ENCODE peak calls at places on chromosome 12, in seven cellular contexts. E is neural progenitor cell; N is IMR-90; V is HuH-7.5; S is stimulated activated CD4-positive, alpha-beta T cell treated with anti-CD3 and anti-CD28 coated beads, Interleukin-1b, Interleukin-23, amount 100 ng/mL, for 48 hours; J is AG20443; D is PC-3. B is an unnamed sample.

GRCh38 chr12:5514016-5514415 is 82.1 kb downstream of the NTF3 start:
- DNase-seq in E (no peak), N (no peak), V (no peak), S (no peak), J (no peak), D (no peak), B (no peak)

GRCh38 chr12:52630609-52631200 is 12.3 kb upstream of the KRT73 start:
- DNase-seq in E (no peak), N (no peak), V (no peak), S (no peak), J (no peak), D (no peak), B (no peak)

GRCh38 chr12:132955094-132955932 is 793 bp downstream of the ZNF605 start:
- DNase-seq in E (peak), N (peak), V (peak), S (peak), J (peak), D (peak), B (peak)

GRCh38 chr12:13474381-13474780 is 277.9 kb downstream of the EMP1 start:
- DNase-seq in E (no peak), N (no peak), V (no peak), S (no peak), J (no peak), D (no peak), B (no peak)

GRCh38 chr12:57579677-57580465 is 11.1 kb upstream of the PIP4K2C start:
- DNase-seq in E (no peak), N (peak), V (no peak), S (no peak), J (no peak), D (peak), B (no peak)

GRCh38 chr12:62712561-62712960 is 222.4 kb downstream of the PPM1H start:
- DNase-seq in E (no peak), N (no peak), V (no peak), S (no peak), J (no peak), D (no peak), B (no peak)

GRCh38 chr12:75489613-75490210 is 9.2 kb downstream of the GLIPR1 start:
- DNase-seq in E (no peak), N (peak), V (no peak), S (peak), J (peak), D (peak), B (no peak)

GRCh38 chr12:51077930-51078329 is 5.5 kb downstream of the CSRNP2 start:
- DNase-seq in E (no peak), N (peak), V (no peak), S (no peak), J (peak), D (no peak), B (no peak)

GRCh38 chr12:120711411-120711810 is 1.2 kb downstream of the UNC119B start:
- DNase-seq in E (peak), N (no peak), V (no peak), S (no peak), J (no peak), D (no peak), B (peak)

GRCh38 chr12:67720383-67720856 is 71.9 kb downstream of the DYRK2 start:
- DNase-seq in E (no peak), N (peak), V (no peak), S (no peak), J (peak), D (peak), B (peak)

GRCh38 chr12:101229841-101230241 is 19.8 kb upstream of the SLC5A8 start:
- DNase-seq in E (no peak), N (no peak), V (no peak), S (no peak), J (no peak), D (no peak), B (peak)